ENCODE peak calls at places on chromosome 10, in four cellular contexts. U is H9, A is mesenchymal stem cell, Q is H1. P is an unnamed sample.

GRCh38 chr10:28307267-28307666 is 4.4 kb upstream of the MPP7 start:
- DNase-seq in U (no peak), Q (no peak), A (no peak), P (no peak)

GRCh38 chr10:28939352-28940157 is 262.2 kb downstream of the BAMBI start:
- DNase-seq in Q (peak; percentile 92), A (peak; percentile 95), U (peak; percentile 88), P (peak; percentile 96)

GRCh38 chr10:102040305-102040704 is 15.7 kb downstream of the ARMH3 start:
- DNase-seq in U (no peak), A (peak; percentile 48), Q (no peak), P (no peak)

GRCh38 chr10:15869935-15870334 is 9.6 kb upstream of the MINDY3 start:
- DNase-seq in Q (no peak), A (no peak), U (no peak), P (no peak)

GRCh38 chr10:79495306-79495705 is 17.0 kb upstream of the EIF5AL1 start:
- DNase-seq in U (no peak), A (no peak), Q (no peak), P (no peak)

GRCh38 chr10:77350134-77350533 is 287.5 kb downstream of the KCNMA1 start:
- DNase-seq in U (no peak), Q (no peak), A (no peak), P (no peak)

GRCh38 chr10:46298346-46299266 is 11.8 kb downstream of the ANTXRL start:
- DNase-seq in U (no peak), Q (peak; percentile 30), A (no peak), P (no peak)

GRCh38 chr10:78416031-78416800 is 382.6 kb downstream of the RPS24 start:
- DNase-seq in Q (no peak), U (peak; percentile 8), A (peak; percentile 59), P (no peak)

GRCh38 chr10:132297521-132297920 is 10.2 kb downstream of the STK32C start:
- DNase-seq in A (no peak), U (peak; percentile 41), Q (no peak), P (no peak)

GRCh38 chr10:44186150-44186549 is 198.7 kb downstream of the CXCL12 start:
- DNase-seq in U (no peak), Q (no peak), A (no peak), P (no peak)

GRCh38 chr10:120987359-120987758 is 136.2 kb downstream of the WDR11 start:
- DNase-seq in A (no peak), U (peak; percentile 12), Q (no peak), P (no peak)

GRCh38 chr10:32795598-32796183 is 162.3 kb downstream of the ITGB1 start:
- DNase-seq in A (peak; percentile 45), U (no peak), Q (no peak), P (peak; percentile 14)

GRCh38 chr10:100008708-100009282 is 952 bp downstream of the DNMBP start:
- DNase-seq in Q (no peak), U (no peak), A (peak; percentile 31), P (no peak)

GRCh38 chr10:100009283-100009792 is 409 bp downstream of the DNMBP start:
- DNase-seq in U (no peak), A (peak; percentile 75), Q (no peak), P (no peak)

GRCh38 chr10:100008142-100008522 is 1.6 kb downstream of the DNMBP start:
- DNase-seq in U (no peak), Q (no peak), A (peak; percentile 68), P (no peak)

GRCh38 chr10:100007239-100008141 is 2.3 kb downstream of the DNMBP start:
- DNase-seq in A (peak; percentile 26), Q (no peak), U (no peak), P (no peak)

DNA sequence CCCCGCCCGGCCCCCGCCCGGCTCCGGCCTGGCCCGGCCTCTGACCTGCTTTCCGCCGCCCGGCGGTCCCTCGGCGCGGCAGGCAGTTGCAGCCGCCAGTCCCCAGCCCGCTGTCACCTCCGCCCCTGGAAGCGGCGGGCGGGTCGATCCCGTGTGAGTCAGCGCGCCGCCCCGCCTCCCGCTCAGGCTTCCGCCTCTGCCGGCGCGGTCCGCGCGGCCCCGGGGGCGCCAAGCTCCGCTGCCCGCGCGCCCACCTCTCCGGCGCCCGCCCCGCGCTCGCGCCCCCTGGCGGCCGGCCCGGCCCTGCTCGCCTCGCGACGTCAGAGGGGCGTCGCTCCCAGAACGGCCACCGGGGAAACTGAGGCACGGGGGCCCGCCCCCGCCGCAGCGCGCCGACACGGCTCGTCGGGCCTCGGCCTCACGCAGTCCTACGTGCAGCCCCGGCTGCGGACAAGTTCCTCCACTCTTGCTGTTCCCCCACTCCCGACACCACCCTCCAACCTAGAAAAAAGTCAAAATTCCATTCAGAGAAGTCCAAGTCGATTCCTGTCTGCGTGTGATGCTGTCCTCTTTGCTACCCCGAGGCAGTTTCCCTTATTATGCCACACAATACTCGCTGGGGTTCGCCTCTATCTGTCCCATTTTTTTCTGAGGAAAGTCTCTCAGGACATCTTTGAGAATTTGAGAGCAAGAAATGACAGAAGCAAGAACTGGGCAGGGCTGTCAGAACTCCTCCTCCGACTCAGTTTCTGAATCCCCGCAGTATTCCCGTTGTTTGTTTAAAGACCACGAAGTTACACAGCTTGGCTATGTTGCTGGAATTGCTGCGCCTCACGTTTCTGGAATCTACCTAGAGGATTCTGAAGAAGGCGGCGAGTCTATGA is at the start of gene DNMBP:
- DNase-seq in Q (peak; percentile 92), U (peak; percentile 85), A (peak; percentile 85), P (peak; percentile 84)
- H2BK12ac ChIP-seq in Q (no peak within 1 kb of the TSS), U (no peak within 1 kb of the TSS), A (peak within 1 kb of the TSS; percentile 85), P (no peak within 1 kb of the TSS)

DNA sequence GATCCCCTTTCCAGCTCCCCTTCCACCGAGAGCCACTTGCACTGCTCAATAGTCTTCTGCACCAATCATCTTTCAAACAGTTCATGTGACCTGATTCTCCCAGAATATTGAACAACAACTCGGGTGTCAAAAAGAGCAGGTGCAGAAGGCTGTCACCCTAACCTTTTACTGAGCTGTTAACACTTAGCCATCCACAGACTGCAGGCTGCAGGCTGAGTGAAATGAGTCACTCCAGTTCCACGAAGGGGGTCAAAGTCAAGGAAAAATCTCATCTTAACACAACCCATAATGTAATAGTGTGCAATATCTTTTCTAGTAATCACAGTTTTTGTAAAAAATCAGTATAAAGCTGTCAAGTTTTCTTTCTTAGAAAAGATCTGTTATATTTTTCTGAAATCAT is 63.1 kb downstream of the MTPAP start:
- DNase-seq in U (no peak), A (no peak), Q (no peak), P (no peak)
- H3K23ac ChIP-seq in U (no peak overlapping the region), A (no peak overlapping the region), Q (no peak overlapping the region), P (no peak overlapping the region)

GRCh38 chr10:53469383-53469782 is 696.8 kb upstream of the MBL2 start:
- DNase-seq in A (no peak), Q (no peak), U (no peak), P (no peak)
- H2BK15ac ChIP-seq in A (no peak overlapping the region), Q (no peak overlapping the region), U (no peak overlapping the region), P (no peak overlapping the region)

DNA sequence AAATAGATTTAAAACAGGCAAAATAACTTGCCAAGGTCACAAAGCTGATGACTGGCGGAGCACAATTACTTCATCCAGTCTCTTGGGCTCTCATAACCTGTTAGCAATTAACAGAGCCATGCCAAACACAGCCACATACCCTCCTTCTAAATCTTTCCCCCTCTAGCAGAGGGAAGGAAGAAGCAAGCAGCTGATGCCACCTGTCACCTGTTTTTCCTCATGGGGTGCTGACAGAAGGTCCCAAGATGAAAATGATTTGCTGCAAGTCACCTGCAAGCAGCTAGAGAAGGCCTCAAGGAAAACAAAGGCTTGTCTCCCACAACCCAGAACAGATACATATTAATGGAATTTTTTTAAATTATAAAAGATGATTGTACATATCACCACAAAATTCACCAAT is 117.8 kb downstream of the GFRA1 start:
- DNase-seq in A (no peak), U (no peak), Q (no peak), P (no peak)
- H2BK12ac ChIP-seq in A (no peak overlapping the region), U (no peak overlapping the region), Q (no peak overlapping the region), P (no peak overlapping the region)

GRCh38 chr10:7887417-7887816 is 69.1 kb downstream of the TAF3 start:
- DNase-seq in U (no peak), A (peak; percentile 61), Q (no peak), P (no peak)
- H3K23ac ChIP-seq in U (no peak overlapping the region), A (no peak overlapping the region), Q (no peak overlapping the region), P (no peak overlapping the region)

DNA sequence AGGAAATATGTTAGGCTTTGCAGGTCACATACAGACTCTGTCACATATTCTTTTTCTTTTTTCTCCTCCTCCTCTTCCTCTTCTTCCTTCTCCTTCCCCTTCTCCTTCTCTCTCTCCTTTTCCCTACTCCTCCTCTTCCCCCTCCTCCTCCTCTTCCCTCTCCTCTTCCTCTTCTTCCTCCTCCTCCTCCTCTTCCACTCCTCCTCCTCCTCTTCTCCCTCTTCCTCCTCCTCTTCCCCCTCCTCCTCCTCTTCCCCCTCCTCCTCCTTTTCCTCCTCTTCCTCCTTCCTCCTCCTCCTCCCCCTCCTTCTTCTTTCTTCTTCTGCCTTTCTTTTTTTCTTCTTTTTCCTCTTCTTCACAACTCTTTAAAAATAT is 159.8 kb downstream of the KIF20B start:
- DNase-seq in A (no peak), Q (no peak), U (no peak), P (no peak)
- H2BK15ac ChIP-seq in A (no peak overlapping the region), Q (no peak overlapping the region), U (no peak overlapping the region), P (no peak overlapping the region)

P was measured in neuronal stem cell.